ENCODE peak calls at places on chromosome 9, in four cellular contexts. F, N, W and L are unnamed samples.

GRCh38 chr9:26034776-26035175 is 356.5 kb upstream of the TUSC1 start:
- DNase-seq in W (no peak), F (no peak), N (no peak), L (no peak)

GRCh38 chr9:120876842-120877240 is at the start of gene PHF19:
- DNase-seq in N (no peak), W (no peak), F (peak; percentile 67), L (peak; percentile 68)

GRCh38 chr9:134642385-134643181 is 980 bp downstream of the COL5A1 start:
- DNase-seq in W (peak; percentile 55), N (peak; percentile 83), F (no peak), L (no peak)

GRCh38 chr9:136831720-136832104 is 10.6 kb upstream of the AJM1 start:
- DNase-seq in N (no peak), F (no peak), W (no peak), L (no peak)

GRCh38 chr9:104868687-104869404 is 59.1 kb downstream of the ABCA1 start:
- DNase-seq in W (peak; percentile 47), N (peak; percentile 84), F (no peak), L (peak; percentile 64)

GRCh38 chr9:108439967-108440366 is 415.8 kb downstream of the ACTL7B start:
- DNase-seq in F (no peak), W (no peak), N (no peak), L (no peak)

GRCh38 chr9:37941253-37941652 is 37.3 kb upstream of the SLC25A51 start:
- DNase-seq in F (no peak), N (no peak), W (no peak), L (no peak)

GRCh38 chr9:77469515-77470197 is 178.5 kb downstream of the GNA14 start:
- DNase-seq in N (no peak), F (no peak), W (no peak), L (no peak)

GRCh38 chr9:10059044-10059443 is 553.8 kb downstream of the PTPRD start:
- DNase-seq in F (no peak), N (no peak), W (no peak), L (no peak)

GRCh38 chr9:81683214-81683613 is 6.1 kb downstream of the TLE1 start:
- DNase-seq in W (no peak), N (no peak), F (no peak), L (no peak)

GRCh38 chr9:5442400-5443011 is 4.8 kb upstream of the PLGRKT start:
- DNase-seq in F (no peak), W (no peak), N (no peak), L (peak; percentile 48)

GRCh38 chr9:37904647-37905505 is 949 bp upstream of the SLC25A51 start:
- DNase-seq in W (no peak), F (no peak), N (no peak), L (no peak)

GRCh38 chr9:95137587-95138145 is 179.8 kb downstream of the FANCC start:
- DNase-seq in N (no peak), F (no peak), W (no peak), L (no peak)

GRCh38 chr9:21527579-21527978 is 45.5 kb upstream of the IFNE start:
- DNase-seq in N (no peak), W (no peak), F (no peak), L (no peak)

GRCh38 chr9:38009035-38009501 is 60.0 kb downstream of the SHB start:
- DNase-seq in W (no peak), F (no peak), N (no peak), L (no peak)

GRCh38 chr9:107648153-107648716 is 158.7 kb upstream of the KLF4 start:
- DNase-seq in W (no peak), F (no peak), N (no peak), L (no peak)

GRCh38 chr9:81737871-81738507 is 48.6 kb upstream of the TLE1 start:
- DNase-seq in W (peak; percentile 44), N (no peak), F (no peak), L (no peak)

GRCh38 chr9:104658496-104659195 is 35.7 kb upstream of the OR13D1 start:
- DNase-seq in W (no peak), N (no peak), F (no peak), L (no peak)

GRCh38 chr9:90659626-90660364 is 17.2 kb upstream of the DIRAS2 start:
- DNase-seq in N (no peak), W (no peak), F (no peak), L (peak; percentile 3)

GRCh38 chr9:98231770-98232478 is 23.5 kb downstream of the TBC1D2 start:
- DNase-seq in W (no peak), N (no peak), F (no peak), L (no peak)

GRCh38 chr9:83935276-83935890 is 14.2 kb upstream of the KIF27 start:
- DNase-seq in F (no peak), W (no peak), N (no peak), L (peak; percentile 62)

GRCh38 chr9:112404367-112404979 is 24.6 kb downstream of the HSDL2 start:
- DNase-seq in F (no peak), N (no peak), W (peak; percentile 54), L (no peak)

GRCh38 chr9:137454145-137454505 is 5.0 kb downstream of the NSMF start:
- DNase-seq in W (peak; percentile 70), F (peak; percentile 69), N (peak; percentile 74), L (no peak)

GRCh38 chr9:26919698-26920097 is 27.1 kb upstream of the CAAP1 start:
- DNase-seq in F (no peak), W (no peak), N (no peak), L (no peak)

GRCh38 chr9:64773491-64773931 is 511.5 kb downstream of the FOXD4L5 start:
- DNase-seq in W (no peak), F (peak; percentile 18), N (no peak), L (peak; percentile 9)

GRCh38 chr9:131676431-131676972 is 63.4 kb downstream of the RAPGEF1 start:
- DNase-seq in N (no peak), W (no peak), F (no peak), L (peak; percentile 25)
- H3K4me1 ChIP-seq in N (peaks cover 34% of the 10 kb centered on the region), W (peaks cover 46% of the 10 kb centered on the region), F (peaks cover 58% of the 10 kb centered on the region), L (peaks cover 32% of the 10 kb centered on the region)

GRCh38 chr9:14316574-14317304 is 2.8 kb upstream of the NFIB start:
- DNase-seq in N (no peak), F (no peak), W (no peak), L (no peak)
- H3K4me3 ChIP-seq in N (peak overlapping the region; percentile 64), F (no peak overlapping the region), W (no peak overlapping the region), L (peak overlapping the region; percentile 60)

DNA sequence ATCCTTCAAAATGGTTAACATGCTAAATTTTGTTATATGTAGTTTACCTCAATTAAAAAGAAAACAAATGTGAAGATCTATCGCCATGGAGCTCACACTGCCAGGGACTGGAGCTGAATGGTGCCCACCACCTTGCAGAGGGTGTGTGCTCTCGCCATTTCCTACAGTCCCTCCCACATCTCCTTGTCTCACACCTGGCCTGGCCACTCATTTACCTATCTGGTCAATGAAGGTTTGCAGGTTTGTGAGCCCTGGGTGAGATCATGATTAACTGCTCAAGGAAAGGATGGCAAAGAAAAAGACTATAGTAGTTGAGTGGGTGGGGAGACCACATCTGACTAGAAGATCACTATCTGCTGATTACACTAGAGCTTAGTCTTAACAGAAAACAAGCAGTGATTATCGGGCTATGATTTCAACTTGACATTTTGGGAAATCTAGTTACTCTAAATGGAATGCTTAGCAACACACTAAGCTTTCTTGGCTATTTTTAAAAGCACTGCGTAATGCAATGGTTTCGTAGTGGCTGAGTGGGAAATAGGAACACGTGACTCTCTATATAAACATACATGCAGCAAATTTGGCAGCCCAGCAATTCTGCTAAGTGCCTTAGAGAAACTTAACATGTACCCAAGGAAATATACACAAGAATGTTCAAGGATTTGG is 27.3 kb downstream of the PUM3 start:
- DNase-seq in W (peak; percentile 66), F (no peak), N (no peak), L (no peak)
- H3K36me3 ChIP-seq in W (peaks cover 17% of the 10 kb centered on the region), F (peaks cover 25% of the 10 kb centered on the region), N (no peaks in the 10 kb centered on the region), L (peaks cover 52% of the 10 kb centered on the region)

GRCh38 chr9:219670-220365 is 5.2 kb downstream of the DOCK8 start:
- DNase-seq in N (no peak), W (no peak), F (no peak), L (no peak)
- H3K4me1 ChIP-seq in N (no peaks in the 10 kb centered on the region), W (no peaks in the 10 kb centered on the region), F (peaks cover 6% of the 10 kb centered on the region), L (peaks cover 6% of the 10 kb centered on the region)

GRCh38 chr9:69397384-69398214 is 72.6 kb downstream of the ENTREP1 start:
- DNase-seq in W (no peak), N (no peak), F (no peak), L (no peak)
- H3K4me3 ChIP-seq in W (no peak overlapping the region), N (no peak overlapping the region), F (no peak overlapping the region), L (no peak overlapping the region)

DNA sequence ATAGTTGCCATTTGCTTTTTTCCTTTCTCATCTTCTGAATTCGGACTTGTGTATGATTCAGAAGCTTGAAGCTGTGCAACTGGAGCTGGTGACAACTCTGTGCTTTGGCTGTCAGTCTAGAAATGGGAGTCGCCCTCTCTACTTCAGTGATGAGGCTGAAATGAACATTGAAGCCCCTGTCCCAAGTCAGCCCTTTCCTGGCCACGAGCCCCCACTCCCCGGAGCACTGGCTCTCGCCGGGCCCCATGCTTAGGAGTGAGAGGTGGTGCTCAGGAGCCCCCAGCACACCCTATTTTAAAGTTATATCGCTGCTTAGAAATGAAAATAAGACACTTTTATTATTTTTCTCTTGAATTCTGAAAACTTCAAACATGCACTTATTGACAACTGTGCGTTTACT is 66.0 kb downstream of the PSMB7 start:
- DNase-seq in N (peak; percentile 28), W (no peak), F (no peak), L (no peak)
- H3K36me3 ChIP-seq in N (no peaks in the 10 kb centered on the region), W (peaks cover 9% of the 10 kb centered on the region), F (peaks cover 67% of the 10 kb centered on the region), L (peaks cover 75% of the 10 kb centered on the region)